ENCODE peak calls at places on chromosomes 1 and 21, in six cellular contexts. C, N, U, J, W and T are unnamed samples.

GRCh38 chr1:183349201-183349711 is 68.9 kb downstream of the NMNAT2 start:
- DNase-seq in C (no peak), N (no peak), U (no peak), J (no peak), W (no peak), T (no peak)

GRCh38 chr1:145901312-145902021 is 8.4 kb downstream of the ITGA10 start:
- DNase-seq in C (no peak), N (no peak), U (no peak), J (no peak), W (no peak), T (no peak)

GRCh38 chr1:210364479-210364878 is 35.8 kb downstream of the HHAT start:
- DNase-seq in C (no peak), N (no peak), U (peak), J (no peak), W (no peak), T (peak)

GRCh38 chr21:20443558-20444155 is 554.6 kb upstream of the NCAM2 start:
- DNase-seq in C (no peak), N (no peak), U (no peak), J (no peak), W (no peak), T (no peak)

GRCh38 chr1:177274687-177275211 is 104.0 kb downstream of the BRINP2 start:
- DNase-seq in C (no peak), N (no peak), U (no peak), J (no peak), W (no peak), T (no peak)

GRCh38 chr1:2275796-2276536 is 47.8 kb downstream of the SKI start:
- DNase-seq in C (no peak), N (no peak), U (peak), J (no peak), W (no peak), T (no peak)

GRCh38 chr1:13917607-13918006 is 217.6 kb downstream of the PRDM2 start:
- DNase-seq in C (no peak), N (no peak), U (no peak), J (no peak), W (no peak), T (no peak)

GRCh38 chr1:169426174-169426716 is 1.0 kb downstream of the CCDC181 start:
- DNase-seq in C (no peak), N (no peak), U (peak), J (no peak), W (no peak), T (no peak)

DNA sequence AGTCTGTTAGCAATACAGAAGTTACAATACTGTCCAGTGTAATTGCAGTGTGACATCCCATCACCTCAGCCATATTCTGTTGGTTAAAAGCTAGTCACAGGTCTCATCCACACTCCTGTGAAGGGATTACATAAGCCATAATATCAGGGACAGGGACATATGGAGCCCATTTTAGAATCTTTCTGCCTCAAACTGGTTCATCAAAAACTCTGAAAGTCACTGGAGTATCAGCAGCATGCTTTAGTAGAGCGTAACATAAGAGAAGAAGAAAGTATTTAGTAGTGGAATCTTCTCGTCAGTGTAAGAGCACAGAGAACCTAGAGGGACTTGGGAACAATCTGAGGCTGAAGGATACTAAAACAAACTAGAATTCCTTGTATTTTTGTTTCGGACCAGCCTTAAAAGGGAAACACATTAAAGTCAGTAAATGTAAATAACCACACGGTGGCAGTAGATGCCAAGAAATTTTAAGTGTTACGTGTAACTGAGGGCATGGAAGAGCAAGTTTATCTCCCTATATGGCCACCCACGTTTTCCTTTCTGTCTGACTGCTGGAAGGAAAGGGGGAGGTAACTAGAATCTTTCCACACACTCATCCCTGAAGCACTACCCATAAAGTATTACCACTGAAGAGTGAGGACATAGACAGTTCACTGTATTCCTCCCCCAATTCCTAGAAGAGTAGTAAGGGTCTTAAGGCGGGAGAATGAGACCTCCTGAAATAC is 41.6 kb upstream of the AGL start:
- DNase-seq in C (no peak), N (no peak), U (peak), J (no peak), W (peak), T (peak)
- TF ChIP-seq CTCF in C (peak), N (peak), U (peak), J (peak), W (peak), T (peak)

GRCh38 chr1:155008015-155008941 is 5.7 kb downstream of the ZBTB7B start:
- DNase-seq in C (no peak), N (no peak), U (no peak), J (no peak), W (no peak), T (no peak)
- TF ChIP-seq CTCF in C (no peak), N (no peak), U (no peak), J (no peak), W (no peak), T (no peak)

GRCh38 chr1:153786038-153786790 is 11.0 kb downstream of the SLC27A3 start:
- DNase-seq in C (no peak), N (no peak), U (no peak), J (no peak), W (no peak), T (no peak)

GRCh38 chr1:153779781-153780541 is 4.8 kb downstream of the SLC27A3 start:
- DNase-seq in C (no peak), N (no peak), U (no peak), J (no peak), W (no peak), T (no peak)

GRCh38 chr1:153780551-153780950 is 5.3 kb downstream of the SLC27A3 start:
- DNase-seq in C (no peak), N (no peak), U (no peak), J (no peak), W (no peak), T (no peak)

GRCh38 chr1:153778824-153779519 is 3.8 kb downstream of the SLC27A3 start:
- DNase-seq in C (no peak), N (no peak), U (no peak), J (no peak), W (no peak), T (no peak)

GRCh38 chr1:153783233-153784190 is 8.3 kb downstream of the SLC27A3 start:
- DNase-seq in C (no peak), N (peak), U (peak), J (peak), W (peak), T (peak)
- TF ChIP-seq CTCF in C (peak), N (no peak), U (peak), J (no peak), W (no peak), T (peak)

GRCh38 chr1:240190881-240191385 is 99.2 kb downstream of the FMN2 start:
- DNase-seq in C (no peak), N (no peak), U (peak), J (no peak), W (peak), T (no peak)
- TF ChIP-seq CTCF in C (no peak), N (peak), U (peak), J (no peak), W (peak), T (peak)

GRCh38 chr1:56376188-56376984 is 203.0 kb downstream of the PLPP3 start:
- DNase-seq in C (peak), N (no peak), U (peak), J (peak), W (no peak), T (no peak)

GRCh38 chr1:56380556-56380955 is 198.8 kb downstream of the PLPP3 start:
- DNase-seq in C (no peak), N (no peak), U (no peak), J (no peak), W (no peak), T (no peak)

GRCh38 chr1:56375184-56375837 is 204.1 kb downstream of the PLPP3 start:
- DNase-seq in C (no peak), N (no peak), U (peak), J (no peak), W (no peak), T (no peak)

GRCh38 chr1:56377407-56377806 is 202.0 kb downstream of the PLPP3 start:
- DNase-seq in C (no peak), N (no peak), U (no peak), J (no peak), W (no peak), T (no peak)

DNA sequence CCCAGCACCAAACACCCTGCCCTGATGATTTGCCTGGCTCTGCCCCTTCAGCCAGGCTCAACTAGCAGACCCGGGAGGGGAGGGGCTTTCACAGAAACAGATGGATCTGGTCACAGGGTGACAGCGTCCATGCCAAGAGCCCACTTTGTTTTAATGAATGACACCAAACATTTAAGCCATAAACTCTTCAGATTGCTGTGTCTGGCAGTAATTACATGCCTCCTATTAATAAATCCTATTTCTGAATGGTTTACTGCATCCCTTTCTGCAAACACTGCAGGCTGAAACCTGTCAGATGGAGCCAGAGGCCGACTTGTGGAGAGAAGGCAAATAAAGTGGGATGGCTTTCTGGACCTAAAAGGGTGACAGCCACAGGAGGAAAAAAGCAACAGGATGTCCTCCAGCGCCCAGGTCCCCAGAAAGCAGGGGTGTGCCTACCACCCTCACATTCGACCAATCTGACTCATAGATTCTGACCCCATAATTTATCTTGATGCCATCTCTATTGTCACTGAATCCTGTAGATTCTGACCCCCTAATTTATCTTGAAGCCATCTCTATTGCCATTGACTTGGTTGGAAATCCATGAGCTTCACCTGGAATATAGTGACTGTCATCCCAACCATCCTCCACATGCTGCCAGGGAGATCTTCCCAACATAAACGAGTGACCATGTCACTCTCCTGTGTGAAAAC is 200.8 kb downstream of the PLPP3 start:
- DNase-seq in C (no peak), N (no peak), U (peak), J (no peak), W (no peak), T (no peak)
- TF ChIP-seq CTCF in C (no peak), N (no peak), U (no peak), J (no peak), W (no peak), T (no peak)

GRCh38 chr1:162230096-162230495 is 146.6 kb downstream of the SPATA46 start:
- DNase-seq in C (no peak), N (no peak), U (peak), J (no peak), W (no peak), T (no peak)
- TF ChIP-seq CTCF in C (no peak), N (no peak), U (peak), J (no peak), W (no peak), T (no peak)

DNA sequence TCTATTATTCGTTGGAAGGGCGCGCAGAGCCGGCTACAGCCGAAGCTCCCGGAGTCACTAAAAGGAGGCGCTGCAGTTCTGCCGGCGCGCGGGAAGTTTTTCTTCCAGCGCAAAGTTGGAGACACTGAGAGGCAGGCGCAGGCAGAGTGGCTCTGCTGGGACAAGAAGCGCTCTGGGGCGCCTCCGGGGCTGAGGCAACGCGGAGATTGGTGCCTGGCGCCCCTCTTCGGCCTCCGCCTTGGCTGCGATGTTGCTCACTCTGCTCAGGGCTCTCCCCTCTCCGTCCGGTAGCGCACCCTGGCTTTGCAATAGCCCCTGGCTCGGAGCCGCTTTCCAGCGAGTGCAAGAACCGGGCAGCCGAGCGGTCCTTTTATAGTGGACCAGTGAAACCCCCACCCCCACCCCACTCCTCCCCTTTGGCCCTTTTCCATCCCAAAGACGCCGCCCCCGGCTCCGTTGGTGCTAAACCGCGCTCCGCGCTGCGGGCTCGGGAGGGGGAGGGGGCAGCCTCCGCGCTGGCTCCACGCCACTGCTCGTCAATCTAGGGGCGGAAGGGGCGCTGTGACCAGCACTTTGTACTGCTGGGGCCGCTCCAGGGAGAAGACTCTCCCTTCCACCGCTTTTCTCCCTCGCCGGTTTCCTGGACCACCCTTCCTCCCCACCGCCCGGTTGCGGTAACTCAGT is at the start of gene ADAMTS1:
- DNase-seq in C (peak), N (peak), U (peak), J (peak), W (no peak), T (peak)
- TF ChIP-seq CTCF in C (no peak), N (peak), U (no peak), J (no peak), W (no peak), T (peak)